ENCODE peak calls at places on chromosome 1, in five cellular contexts. Z is aorta, D is body of pancreas, R is fibroblast of lung, F is SJSA1. Y is an unnamed sample.
A peak's percentile ranks its signal among the peaks of the same experiment; 100 is the strongest.

GRCh38 chr1:18344755-18345154 is 136.0 kb upstream of the KLHDC7A start:
- DNase-seq in Z (no peak), R (no peak), D (no peak), F (no peak), Y (peak; percentile 76)

GRCh38 chr1:3072948-3073519 is 4.0 kb downstream of the PRDM16 start:
- DNase-seq in F (no peak), R (no peak), D (no peak), Z (no peak), Y (no peak)

GRCh38 chr1:61708953-61709907 is 15.7 kb downstream of the TM2D1 start:
- DNase-seq in D (no peak), F (no peak), R (no peak), Z (no peak), Y (no peak)

GRCh38 chr1:203422656-203423055 is 53.0 kb upstream of the PRELP start:
- DNase-seq in R (no peak), D (no peak), Z (no peak), F (peak; percentile 22), Y (no peak)

GRCh38 chr1:39782103-39782502 is 6.6 kb downstream of the BMP8B start:
- DNase-seq in Z (no peak), R (no peak), D (no peak), F (no peak), Y (no peak)

GRCh38 chr1:155125946-155126493 is 1.7 kb upstream of the EFNA1 start:
- DNase-seq in R (peak; percentile 35), F (peak; percentile 26), D (peak; percentile 76), Z (peak; percentile 66), Y (no peak)

GRCh38 chr1:59703226-59703917 is 111.4 kb upstream of the HOOK1 start:
- DNase-seq in Z (no peak), R (peak; percentile 95), D (no peak), F (peak; percentile 51), Y (no peak)

GRCh38 chr1:145689922-145690321 is 17.2 kb downstream of the PDZK1 start:
- DNase-seq in R (no peak), Z (no peak), F (no peak), D (peak; percentile 31), Y (peak; percentile 14)

GRCh38 chr1:227192163-227192562 is 126.1 kb downstream of the CDC42BPA start:
- DNase-seq in Z (peak; percentile 59), R (peak; percentile 97), D (peak; percentile 43), F (peak; percentile 14), Y (peak; percentile 16)

GRCh38 chr1:16275591-16275990 is 38.6 kb upstream of the CPLANE2 start:
- DNase-seq in F (no peak), R (no peak), D (no peak), Z (no peak), Y (no peak)

GRCh38 chr1:32025515-32025914 is 11.8 kb downstream of the KHDRBS1 start:
- DNase-seq in D (no peak), R (no peak), Z (no peak), F (no peak), Y (no peak)
- H3K36me3 ChIP-seq in D (no peaks in the 10 kb centered on the region), R (no peaks in the 10 kb centered on the region), Z (no peaks in the 10 kb centered on the region), F (peaks cover 74% of the 10 kb centered on the region), Y (peaks cover 85% of the 10 kb centered on the region)

DNA sequence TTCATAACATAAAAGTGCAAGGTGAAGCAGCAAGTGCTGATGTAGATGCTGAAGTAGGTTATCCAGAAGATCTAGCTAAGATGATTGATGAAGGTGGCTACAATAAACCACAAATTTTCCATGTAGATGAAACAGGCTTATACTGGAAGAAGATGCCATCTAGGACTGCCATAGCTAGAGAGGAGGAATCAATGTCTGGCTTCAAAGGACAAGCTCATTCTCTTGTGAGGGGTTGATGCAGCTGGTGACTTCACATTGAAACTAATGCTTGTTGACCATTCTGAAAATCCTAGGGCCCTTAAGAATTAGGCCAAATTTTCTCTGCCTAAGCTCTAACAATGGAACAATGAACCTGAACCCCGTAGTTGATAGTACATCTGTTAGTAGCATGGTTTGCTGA is 34.0 kb downstream of the FLVCR1 start:
- DNase-seq in Z (no peak), F (no peak), D (no peak), R (no peak), Y (no peak)
- H3K36me3 ChIP-seq in Z (peaks cover 3% of the 10 kb centered on the region), F (peaks cover 73% of the 10 kb centered on the region), D (peaks cover 7% of the 10 kb centered on the region), R (no peaks in the 10 kb centered on the region), Y (peaks cover 89% of the 10 kb centered on the region)

GRCh38 chr1:112589766-112590165 is 29.2 kb downstream of the ST7L start:
- DNase-seq in Z (no peak), R (no peak), F (no peak), D (no peak), Y (no peak)
- H3K36me3 ChIP-seq in Z (no peaks in the 10 kb centered on the region), R (no peaks in the 10 kb centered on the region), F (peaks cover 59% of the 10 kb centered on the region), D (peaks cover 6% of the 10 kb centered on the region), Y (peaks cover 44% of the 10 kb centered on the region)

DNA sequence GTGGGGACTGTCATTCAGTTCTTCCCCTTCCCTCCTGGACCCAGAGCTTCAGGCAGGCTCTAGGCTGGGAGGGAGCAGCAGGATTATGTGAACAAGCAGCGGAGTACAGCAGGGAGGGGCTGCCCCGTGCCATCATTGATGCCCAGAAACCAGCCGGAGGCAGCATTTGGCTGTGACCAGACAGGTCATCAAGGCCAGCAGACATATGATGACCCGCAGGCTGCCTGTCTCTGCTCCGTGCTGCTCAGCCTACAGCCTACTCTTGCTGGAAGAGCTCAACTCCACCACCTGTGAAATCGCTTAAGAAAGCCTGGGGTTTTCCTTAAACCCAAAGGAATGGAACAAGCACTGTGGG is 4.9 kb downstream of the KLHL21 start:
- DNase-seq in Z (no peak), F (no peak), D (no peak), R (no peak), Y (no peak)
- H3K36me3 ChIP-seq in Z (no peaks in the 10 kb centered on the region), F (peaks cover 63% of the 10 kb centered on the region), D (peaks cover 30% of the 10 kb centered on the region), R (peaks cover 35% of the 10 kb centered on the region), Y (peaks cover 63% of the 10 kb centered on the region)

GRCh38 chr1:1259948-1260614 is 13.6 kb upstream of the C1QTNF12 start:
- DNase-seq in Z (no peak), F (no peak), R (no peak), D (no peak), Y (no peak)
- H3K36me3 ChIP-seq in Z (no peaks in the 10 kb centered on the region), F (peaks cover 92% of the 10 kb centered on the region), R (peaks cover 36% of the 10 kb centered on the region), D (peaks cover 29% of the 10 kb centered on the region), Y (peaks cover 76% of the 10 kb centered on the region)

GRCh38 chr1:206079130-206079529 is 26.2 kb downstream of the RHEX start:
- DNase-seq in R (no peak), Z (no peak), F (no peak), D (no peak), Y (no peak)

GRCh38 chr1:206083750-206084149 is 30.8 kb downstream of the RHEX start:
- DNase-seq in D (no peak), R (no peak), F (no peak), Z (no peak), Y (no peak)

GRCh38 chr1:206082831-206083695 is 30.1 kb downstream of the RHEX start:
- DNase-seq in Z (no peak), R (no peak), F (no peak), D (no peak), Y (no peak)

GRCh38 chr1:206081811-206082210 is 28.8 kb downstream of the RHEX start:
- DNase-seq in Z (no peak), R (no peak), D (no peak), F (no peak), Y (no peak)

GRCh38 chr1:206080421-206080820 is 27.4 kb downstream of the RHEX start:
- DNase-seq in R (no peak), F (no peak), Z (no peak), D (no peak), Y (no peak)
- H3K36me3 ChIP-seq in R (no peaks in the 10 kb centered on the region), F (no peaks in the 10 kb centered on the region), Z (no peaks in the 10 kb centered on the region), D (no peaks in the 10 kb centered on the region), Y (no peaks in the 10 kb centered on the region)

GRCh38 chr1:99602404-99602969 is 43.4 kb upstream of the PALMD start:
- DNase-seq in R (no peak), D (no peak), F (no peak), Z (no peak), Y (no peak)
- H3K36me3 ChIP-seq in R (no peaks in the 10 kb centered on the region), D (no peaks in the 10 kb centered on the region), F (peaks cover 4% of the 10 kb centered on the region), Z (no peaks in the 10 kb centered on the region), Y (no peaks in the 10 kb centered on the region)

GRCh38 chr1:43802356-43802755 is 95.0 kb downstream of the ST3GAL3 start:
- DNase-seq in Z (no peak), R (no peak), F (no peak), D (no peak), Y (no peak)
- H3K36me3 ChIP-seq in Z (no peaks in the 10 kb centered on the region), R (no peaks in the 10 kb centered on the region), F (peaks cover 47% of the 10 kb centered on the region), D (no peaks in the 10 kb centered on the region), Y (no peaks in the 10 kb centered on the region)

GRCh38 chr1:20684651-20685050 is 23.5 kb upstream of the DDOST start:
- DNase-seq in R (no peak), Z (no peak), D (no peak), F (no peak), Y (no peak)
- H3K36me3 ChIP-seq in R (no peaks in the 10 kb centered on the region), Z (no peaks in the 10 kb centered on the region), D (no peaks in the 10 kb centered on the region), F (peaks cover 2% of the 10 kb centered on the region), Y (no peaks in the 10 kb centered on the region)

GRCh38 chr1:29210278-29211085 is 20.3 kb downstream of the MECR start:
- DNase-seq in R (no peak), Z (no peak), F (no peak), D (no peak), Y (peak; percentile 77)

GRCh38 chr1:29209173-29209572 is 21.6 kb downstream of the MECR start:
- DNase-seq in F (no peak), D (no peak), R (peak; percentile 32), Z (no peak), Y (no peak)

GRCh38 chr1:29217633-29218032 is 13.1 kb downstream of the MECR start:
- DNase-seq in R (no peak), D (no peak), Z (no peak), F (no peak), Y (no peak)

GRCh38 chr1:29211086-29212030 is 19.4 kb downstream of the MECR start:
- DNase-seq in F (no peak), R (peak; percentile 40), Z (no peak), D (no peak), Y (no peak)

DNA sequence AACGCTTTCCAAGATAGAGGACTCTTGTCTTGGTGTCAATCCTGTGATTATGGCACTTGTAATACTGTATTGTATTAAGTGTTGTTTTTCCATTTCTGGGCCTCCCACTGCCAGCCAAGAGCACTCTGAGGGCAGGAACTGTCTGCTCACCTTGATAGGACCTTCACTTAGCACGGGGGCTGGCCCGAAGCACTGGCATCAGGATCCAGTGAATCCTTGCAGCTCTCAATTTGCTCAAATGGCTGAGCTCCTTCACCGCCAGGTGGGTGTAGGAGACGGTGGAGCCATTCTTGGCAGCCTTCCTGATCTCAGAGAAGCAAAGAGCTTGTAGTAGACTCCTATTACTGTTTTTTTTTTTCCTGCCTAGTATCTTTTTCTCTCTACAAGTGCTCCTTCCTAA is 17.7 kb downstream of the MECR start:
- DNase-seq in R (no peak), Z (no peak), F (no peak), D (no peak), Y (no peak)
- H3K36me3 ChIP-seq in R (peaks cover 6% of the 10 kb centered on the region), Z (peaks cover 6% of the 10 kb centered on the region), F (peaks cover 47% of the 10 kb centered on the region), D (peaks cover 9% of the 10 kb centered on the region), Y (peaks cover 27% of the 10 kb centered on the region)

Y was measured in SJCRH30.